ENCODE peak calls at places on chromosome 17, in eight cellular contexts. One of them, this sample, is unnamed.
A peak's percentile ranks its signal among the peaks of the same experiment; 100 is the strongest.

GRCh38 chr17:67601897-67602296 is 115.8 kb upstream of the NOL11 start:
- DNase-seq in cardiac fibroblast: peak; percentile 34
- DNase-seq in tibial nerve: no peak
- DNase-seq in sigmoid colon: no peak
- DNase-seq in astrocyte of the spinal cord: no peak
- DNase-seq in HFFc6: no peak
- DNase-seq in ovary: no peak
- DNase-seq in AG04450: no peak
- DNase-seq in this sample: no peak

GRCh38 chr17:72104164-72104862 is 16.5 kb upstream of the SOX9 start:
- DNase-seq in tibial nerve: no peak
- DNase-seq in AG04450: no peak
- DNase-seq in sigmoid colon: no peak
- DNase-seq in HFFc6: no peak
- DNase-seq in astrocyte of the spinal cord: no peak
- DNase-seq in ovary: no peak
- DNase-seq in cardiac fibroblast: peak; percentile 67
- DNase-seq in this sample: no peak

GRCh38 chr17:503449-503700 is 150.8 kb upstream of the RPH3AL start:
- DNase-seq in astrocyte of the spinal cord: no peak
- DNase-seq in HFFc6: no peak
- DNase-seq in sigmoid colon: no peak
- DNase-seq in cardiac fibroblast: no peak
- DNase-seq in ovary: no peak
- DNase-seq in tibial nerve: no peak
- DNase-seq in AG04450: no peak
- DNase-seq in this sample: no peak

GRCh38 chr17:15464629-15465028 is 2.8 kb downstream of the CDRT4 start:
- DNase-seq in cardiac fibroblast: no peak
- DNase-seq in HFFc6: no peak
- DNase-seq in tibial nerve: no peak
- DNase-seq in sigmoid colon: no peak
- DNase-seq in AG04450: no peak
- DNase-seq in astrocyte of the spinal cord: no peak
- DNase-seq in ovary: no peak
- DNase-seq in this sample: no peak

GRCh38 chr17:81063488-81064093 is 28.6 kb downstream of the BAIAP2 start:
- DNase-seq in astrocyte of the spinal cord: no peak
- DNase-seq in ovary: no peak
- DNase-seq in HFFc6: no peak
- DNase-seq in tibial nerve: no peak
- DNase-seq in AG04450: no peak
- DNase-seq in cardiac fibroblast: no peak
- DNase-seq in sigmoid colon: no peak
- DNase-seq in this sample: no peak

GRCh38 chr17:63622571-63623390 is 564 bp downstream of the MAP3K3 start:
- DNase-seq in ovary: peak; percentile 80
- DNase-seq in HFFc6: peak; percentile 45
- DNase-seq in AG04450: no peak
- DNase-seq in tibial nerve: peak; percentile 48
- DNase-seq in sigmoid colon: peak; percentile 86
- DNase-seq in astrocyte of the spinal cord: peak; percentile 59
- DNase-seq in cardiac fibroblast: peak; percentile 69
- DNase-seq in this sample: peak; percentile 89

GRCh38 chr17:49501496-49501895 is 6.4 kb downstream of the NGFR start:
- DNase-seq in cardiac fibroblast: no peak
- DNase-seq in HFFc6: no peak
- DNase-seq in astrocyte of the spinal cord: no peak
- DNase-seq in AG04450: no peak
- DNase-seq in ovary: no peak
- DNase-seq in sigmoid colon: no peak
- DNase-seq in tibial nerve: no peak
- DNase-seq in this sample: no peak

GRCh38 chr17:80866050-80866793 is 125.4 kb upstream of the CHMP6 start:
- DNase-seq in cardiac fibroblast: peak; percentile 70
- DNase-seq in astrocyte of the spinal cord: peak; percentile 67
- DNase-seq in sigmoid colon: peak; percentile 83
- DNase-seq in ovary: peak; percentile 80
- DNase-seq in tibial nerve: peak; percentile 62
- DNase-seq in AG04450: peak; percentile 24
- DNase-seq in HFFc6: peak; percentile 45
- DNase-seq in this sample: no peak

GRCh38 chr17:1492249-1493206 is at the start of gene MYO1C:
- DNase-seq in sigmoid colon: peak; percentile 79
- DNase-seq in cardiac fibroblast: no peak
- DNase-seq in astrocyte of the spinal cord: no peak
- DNase-seq in AG04450: no peak
- DNase-seq in tibial nerve: no peak
- DNase-seq in HFFc6: no peak
- DNase-seq in ovary: peak; percentile 60
- DNase-seq in this sample: no peak

GRCh38 chr17:74531231-74531761 is at the start of gene CD300LB:
- DNase-seq in sigmoid colon: peak; percentile 58
- DNase-seq in tibial nerve: no peak
- DNase-seq in ovary: peak; percentile 9
- DNase-seq in HFFc6: no peak
- DNase-seq in AG04450: no peak
- DNase-seq in cardiac fibroblast: no peak
- DNase-seq in astrocyte of the spinal cord: no peak
- DNase-seq in this sample: peak; percentile 71

DNA sequence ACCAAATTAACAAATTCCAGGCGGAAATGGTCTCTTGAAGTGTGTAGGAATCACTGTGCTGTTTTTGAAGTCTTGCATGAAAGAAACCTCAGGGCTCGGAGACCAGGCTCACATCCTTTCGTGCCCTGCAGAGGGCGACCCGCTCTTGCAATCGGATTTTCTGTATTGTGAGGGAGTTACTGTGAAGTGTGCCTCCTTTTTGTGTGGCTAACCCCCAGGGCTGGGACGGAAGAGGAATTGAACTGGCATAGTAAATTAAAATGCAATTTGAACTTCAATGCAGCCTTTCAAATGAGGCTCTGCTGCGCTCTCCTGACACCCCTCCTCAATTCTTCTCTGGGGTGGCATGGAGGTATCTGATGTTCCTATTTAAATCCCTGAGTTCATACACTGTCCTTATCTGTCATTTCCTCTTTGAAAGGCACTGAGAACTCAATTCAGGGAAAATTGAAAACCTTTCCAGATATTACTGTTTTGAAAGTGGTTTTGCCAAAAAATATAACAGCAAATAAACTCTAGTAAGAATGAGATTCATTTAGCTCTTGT is 51.5 kb upstream of the MGAT5B start:
- DNase-seq in HFFc6: peak; percentile 36
- DNase-seq in cardiac fibroblast: peak; percentile 65
- DNase-seq in astrocyte of the spinal cord: peak; percentile 56
- DNase-seq in tibial nerve: no peak
- DNase-seq in sigmoid colon: no peak
- DNase-seq in AG04450: peak; percentile 3
- DNase-seq in ovary: no peak
- DNase-seq in this sample: no peak
- TF ChIP-seq CTCF in HFFc6: peak; percentile 76
- TF ChIP-seq CTCF in cardiac fibroblast: peak; percentile 78
- TF ChIP-seq CTCF in astrocyte of the spinal cord: peak; percentile 86
- TF ChIP-seq CTCF in tibial nerve: peak; percentile 25
- TF ChIP-seq CTCF in sigmoid colon: no peak
- TF ChIP-seq CTCF in AG04450: peak; percentile 76
- TF ChIP-seq CTCF in ovary: no peak
- TF ChIP-seq CTCF in this sample: peak; percentile 62

GRCh38 chr17:36072431-36073121 is 8.5 kb downstream of the CCL18 start:
- DNase-seq in astrocyte of the spinal cord: no peak
- DNase-seq in AG04450: no peak
- DNase-seq in tibial nerve: no peak
- DNase-seq in ovary: no peak
- DNase-seq in sigmoid colon: no peak
- DNase-seq in HFFc6: no peak
- DNase-seq in cardiac fibroblast: peak; percentile 43
- DNase-seq in this sample: no peak
- TF ChIP-seq CTCF in astrocyte of the spinal cord: peak; percentile 59
- TF ChIP-seq CTCF in AG04450: peak; percentile 53
- TF ChIP-seq CTCF in tibial nerve: peak; percentile 47
- TF ChIP-seq CTCF in ovary: no peak
- TF ChIP-seq CTCF in sigmoid colon: no peak
- TF ChIP-seq CTCF in HFFc6: peak; percentile 73
- TF ChIP-seq CTCF in cardiac fibroblast: peak; percentile 68
- TF ChIP-seq CTCF in this sample: peak; percentile 53

GRCh38 chr17:38871247-38871991 is 1.6 kb downstream of the LASP1 start:
- DNase-seq in HFFc6: peak; percentile 74
- DNase-seq in AG04450: no peak
- DNase-seq in astrocyte of the spinal cord: peak; percentile 75
- DNase-seq in sigmoid colon: peak; percentile 82
- DNase-seq in ovary: peak; percentile 69
- DNase-seq in tibial nerve: peak; percentile 50
- DNase-seq in cardiac fibroblast: peak; percentile 68
- DNase-seq in this sample: no peak
- TF ChIP-seq CTCF in HFFc6: peak; percentile 29
- TF ChIP-seq CTCF in AG04450: no peak
- TF ChIP-seq CTCF in astrocyte of the spinal cord: peak; percentile 16
- TF ChIP-seq CTCF in sigmoid colon: no peak
- TF ChIP-seq CTCF in ovary: no peak
- TF ChIP-seq CTCF in tibial nerve: no peak
- TF ChIP-seq CTCF in cardiac fibroblast: no peak
- TF ChIP-seq CTCF in this sample: peak; percentile 22

GRCh38 chr17:82668631-82669099 is 20.4 kb upstream of the WDR45B start:
- DNase-seq in sigmoid colon: peak; percentile 80
- DNase-seq in astrocyte of the spinal cord: peak; percentile 38
- DNase-seq in AG04450: peak; percentile 18
- DNase-seq in cardiac fibroblast: peak; percentile 53
- DNase-seq in tibial nerve: no peak
- DNase-seq in ovary: peak; percentile 56
- DNase-seq in HFFc6: peak; percentile 50
- DNase-seq in this sample: no peak
- TF ChIP-seq CTCF in sigmoid colon: peak; percentile 48
- TF ChIP-seq CTCF in astrocyte of the spinal cord: peak; percentile 54
- TF ChIP-seq CTCF in AG04450: peak; percentile 56
- TF ChIP-seq CTCF in cardiac fibroblast: no peak
- TF ChIP-seq CTCF in tibial nerve: peak; percentile 63
- TF ChIP-seq CTCF in ovary: no peak
- TF ChIP-seq CTCF in HFFc6: peak; percentile 75
- TF ChIP-seq CTCF in this sample: peak; percentile 60